ENCODE peak calls at places on chromosomes 6 and 20, in five cellular contexts. O is SK-N-SH, P is transverse colon, J is H1, W is sigmoid colon. X is an unnamed sample.

GRCh38 chr20:48066851-48067250 is 281.6 kb upstream of the SULF2 start:
- DNase-seq in J (no peak), O (no peak), P (no peak), W (no peak), X (no peak)

GRCh38 chr6:132830236-132830799 is 15.9 kb downstream of the RPS12 start:
- DNase-seq in J (no peak), W (no peak), P (no peak), O (peak), X (no peak)

GRCh38 chr20:51758978-51759544 is 9.1 kb downstream of the ATP9A start:
- DNase-seq in O (no peak), W (no peak), P (no peak), J (no peak), X (no peak)

GRCh38 chr6:42404494-42404893 is 47.2 kb downstream of the TRERF1 start:
- DNase-seq in J (peak), W (no peak), P (peak), O (no peak), X (no peak)

GRCh38 chr6:27138837-27139752 is 108.4 kb upstream of the PRSS16 start:
- DNase-seq in O (peak), W (peak), P (peak), J (peak), X (no peak)

GRCh38 chr6:56786256-56786655 is 143.6 kb upstream of the DST start:
- DNase-seq in W (no peak), P (no peak), O (no peak), J (no peak), X (no peak)

GRCh38 chr6:27605401-27606342 is 132.8 kb upstream of the ZNF184 start:
- DNase-seq in O (no peak), P (no peak), J (peak), W (no peak), X (no peak)

GRCh38 chr6:144662812-144663211 is 377.7 kb downstream of the UTRN start:
- DNase-seq in W (no peak), P (no peak), J (no peak), O (no peak), X (no peak)

GRCh38 chr6:10151144-10151915 is 263.5 kb downstream of the TFAP2A start:
- DNase-seq in W (no peak), P (no peak), J (no peak), O (no peak), X (no peak)

GRCh38 chr6:11094411-11094851 is 797 bp downstream of the SMIM13 start:
- DNase-seq in P (peak), O (peak), W (peak), J (no peak), X (no peak)

GRCh38 chr6:80610821-80611220 is 504.4 kb downstream of the BCKDHB start:
- DNase-seq in P (no peak), W (no peak), O (no peak), J (no peak), X (no peak)

GRCh38 chr6:19837511-19838441 is 606 bp downstream of the ID4 start:
- DNase-seq in P (peak), W (peak), O (peak), J (no peak), X (peak)

GRCh38 chr6:984031-984430 is 291.1 kb upstream of the EXOC2 start:
- DNase-seq in W (no peak), J (no peak), P (no peak), O (no peak), X (no peak)

GRCh38 chr20:58024241-58024721 is 204.2 kb downstream of the ANKRD60 start:
- DNase-seq in W (no peak), O (no peak), P (no peak), J (no peak), X (no peak)

GRCh38 chr6:125357515-125358256 is 55.9 kb upstream of the HDDC2 start:
- DNase-seq in O (no peak), J (no peak), W (no peak), P (peak), X (no peak)

GRCh38 chr20:33882018-33882417 is 70.9 kb downstream of the CHMP4B start:
- DNase-seq in P (no peak), O (no peak), J (no peak), W (no peak), X (no peak)

GRCh38 chr6:113169484-113169883 is 687.7 kb upstream of the MARCKS start:
- DNase-seq in W (no peak), J (no peak), O (no peak), P (no peak), X (no peak)

GRCh38 chr20:45235995-45236394 is 14.8 kb downstream of the SEMG2 start:
- DNase-seq in O (no peak), W (no peak), P (no peak), J (peak), X (no peak)

GRCh38 chr20:16020971-16021370 is 552.3 kb downstream of the KIF16B start:
- DNase-seq in O (no peak), P (no peak), J (no peak), W (no peak), X (no peak)

GRCh38 chr6:29748391-29749352 is 25.4 kb downstream of the HLA-F start:
- DNase-seq in P (peak), O (peak), J (no peak), W (peak), X (peak)

GRCh38 chr20:37801921-37802320 is 101.0 kb upstream of the VSTM2L start:
- DNase-seq in O (no peak), J (no peak), P (no peak), W (no peak), X (no peak)

GRCh38 chr6:41728073-41728936 is 7.1 kb downstream of the TFEB start:
- DNase-seq in W (no peak), J (no peak), O (no peak), P (peak), X (peak)

DNA sequence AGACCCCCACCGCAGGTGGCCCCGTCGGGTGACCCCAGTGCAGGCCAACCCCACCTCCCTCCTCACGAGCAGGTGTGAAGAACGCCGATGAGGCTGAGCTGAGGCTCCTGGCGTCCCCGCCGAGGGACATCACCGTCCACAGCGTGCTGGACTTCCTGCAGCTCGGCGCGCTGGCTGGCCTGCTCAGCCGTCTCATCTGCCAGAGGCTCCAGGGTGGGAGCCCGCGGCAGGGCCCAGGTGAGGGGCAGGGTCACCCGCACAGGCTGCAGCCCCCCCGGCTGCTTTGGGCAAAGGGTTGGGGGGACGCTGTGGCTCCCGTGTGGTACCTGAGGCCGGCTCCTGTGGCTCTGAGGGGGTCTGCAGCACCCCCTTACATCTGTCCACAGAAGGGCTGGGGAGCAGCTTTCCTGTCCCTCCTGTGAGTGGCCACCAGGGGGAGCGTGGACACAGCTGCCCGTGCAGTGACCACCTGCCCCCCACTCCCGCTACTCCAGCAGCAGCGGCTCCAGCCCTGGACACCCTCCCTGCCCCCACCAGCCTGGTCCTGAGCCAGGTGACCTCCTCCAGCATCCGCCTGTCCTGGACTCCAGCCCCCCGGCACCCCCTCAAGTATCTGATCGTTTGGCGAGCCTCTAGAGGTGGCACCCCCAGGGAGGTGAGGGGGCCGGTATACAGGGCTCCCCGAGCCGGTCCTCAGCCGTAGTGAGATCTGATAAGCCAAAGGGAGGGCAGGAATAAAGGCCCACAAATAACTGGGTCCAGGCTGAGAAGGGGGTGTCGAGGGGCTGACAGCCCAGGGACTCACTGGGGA is 16.5 kb downstream of the COL20A1 start:
- DNase-seq in O (peak), W (no peak), J (no peak), P (peak), X (no peak)
- TF ChIP-seq EP300 in O (no peak), W (no peak), J (no peak), P (no peak), X (no peak)

GRCh38 chr20:23399568-23400241 is 21.6 kb downstream of the NAPB start:
- DNase-seq in O (no peak), P (no peak), J (no peak), W (no peak), X (no peak)
- TF ChIP-seq POLR2AphosphoS5 in O (no peak), P (no peak), J (no peak), W (no peak), X (no peak)

GRCh38 chr6:85113934-85114582 is 335.8 kb upstream of the NT5E start:
- DNase-seq in J (no peak), P (no peak), W (peak), O (no peak), X (no peak)
- TF ChIP-seq EP300 in J (no peak), P (peak), W (peak), O (no peak), X (peak)

GRCh38 chr6:17930321-17930993 is 57.0 kb downstream of the KIF13A start:
- DNase-seq in J (no peak), O (no peak), P (no peak), W (no peak), X (no peak)
- TF ChIP-seq POLR2AphosphoS5 in J (no peak), O (no peak), P (no peak), W (no peak), X (no peak)

GRCh38 chr20:24027229-24027628 is 38.6 kb upstream of the GGTLC1 start:
- DNase-seq in O (no peak), W (peak), P (peak), J (no peak), X (no peak)
- TF ChIP-seq EP300 in O (no peak), W (no peak), P (no peak), J (no peak), X (no peak)

DNA sequence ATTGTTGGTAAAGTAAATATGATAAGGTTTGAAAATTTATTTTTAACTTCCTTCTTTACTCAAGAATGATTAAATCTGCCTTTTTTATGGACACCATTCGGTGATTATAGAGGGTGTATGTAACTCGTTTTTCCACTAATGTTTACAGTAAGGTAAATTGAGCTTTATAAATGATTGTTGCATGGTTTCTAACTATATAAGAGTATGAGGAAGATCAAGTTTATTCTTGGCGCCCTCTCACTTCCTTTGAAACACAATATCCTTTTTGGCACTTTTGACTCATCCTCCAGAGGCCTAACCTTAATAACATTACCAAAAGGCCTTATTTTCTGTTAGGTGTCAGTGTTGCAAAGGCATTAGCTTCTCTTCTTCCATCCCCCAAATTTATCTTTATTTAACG is 41.8 kb upstream of the MTRF1L start:
- DNase-seq in O (no peak), J (no peak), W (no peak), P (no peak), X (no peak)
- TF ChIP-seq POLR2AphosphoS5 in O (no peak), J (no peak), W (no peak), P (no peak), X (no peak)

DNA sequence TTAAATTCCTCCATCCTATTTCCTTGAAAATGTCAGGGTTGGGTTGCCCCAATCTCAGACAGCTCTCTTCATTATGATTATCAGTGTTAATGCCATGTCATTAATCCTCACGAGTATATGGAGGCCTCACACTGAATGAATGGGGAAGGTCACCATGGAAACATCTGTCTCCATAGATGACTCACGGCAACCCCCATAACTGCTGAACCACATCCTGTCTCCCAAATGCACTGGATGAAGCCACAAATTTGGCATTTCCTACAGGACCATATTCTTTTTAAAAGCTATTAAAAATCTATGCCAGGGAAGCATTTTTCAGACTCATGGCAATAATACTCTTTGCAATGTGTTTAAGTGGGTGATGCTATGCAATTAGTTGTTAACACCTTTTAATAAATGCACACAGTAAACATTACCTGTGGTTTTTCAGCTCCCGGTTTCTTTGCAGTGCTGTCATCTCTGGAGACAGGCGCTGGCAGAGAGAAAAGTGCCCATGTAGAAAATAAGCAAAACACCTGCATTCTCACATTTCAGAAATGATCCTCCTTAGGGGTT is 80.1 kb upstream of the PTPRK start:
- DNase-seq in W (no peak), O (peak), J (no peak), P (no peak), X (no peak)
- TF ChIP-seq EP300 in W (no peak), O (peak), J (no peak), P (no peak), X (no peak)